ENCODE peak calls at places on chromosomes 5 and 9, in six cellular contexts. One of them, this sample, is unnamed.

GRCh38 chr9:133115604-133116345 is 5.3 kb downstream of the RALGDS start:
- DNase-seq in GM03348: no peak
- DNase-seq in HTR-8/SVneo: no peak
- DNase-seq in hippocampal formation: peak; percentile 26
- DNase-seq in GM04503: peak; percentile 50
- DNase-seq in body of pancreas: no peak
- DNase-seq in this sample: no peak

GRCh38 chr9:27701664-27702063 is 128.4 kb upstream of the C9orf72 start:
- DNase-seq in GM03348: no peak
- DNase-seq in HTR-8/SVneo: no peak
- DNase-seq in hippocampal formation: no peak
- DNase-seq in GM04503: no peak
- DNase-seq in body of pancreas: no peak
- DNase-seq in this sample: no peak

GRCh38 chr5:153974131-153974812 is 64.4 kb downstream of the FAM114A2 start:
- DNase-seq in GM03348: peak; percentile 74
- DNase-seq in HTR-8/SVneo: peak; percentile 64
- DNase-seq in hippocampal formation: peak; percentile 39
- DNase-seq in GM04503: no peak
- DNase-seq in body of pancreas: peak; percentile 26
- DNase-seq in this sample: peak; percentile 37

GRCh38 chr9:74804018-74804385 is 83.7 kb downstream of the TRPM6 start:
- DNase-seq in GM03348: no peak
- DNase-seq in HTR-8/SVneo: no peak
- DNase-seq in hippocampal formation: no peak
- DNase-seq in GM04503: no peak
- DNase-seq in body of pancreas: no peak
- DNase-seq in this sample: peak; percentile 54

GRCh38 chr5:26959290-26959689 is 79.1 kb downstream of the CDH9 start:
- DNase-seq in GM03348: no peak
- DNase-seq in HTR-8/SVneo: no peak
- DNase-seq in hippocampal formation: no peak
- DNase-seq in GM04503: no peak
- DNase-seq in body of pancreas: no peak
- DNase-seq in this sample: no peak

GRCh38 chr9:80797841-80798688 is 891.3 kb downstream of the TLE1 start:
- DNase-seq in GM03348: no peak
- DNase-seq in HTR-8/SVneo: no peak
- DNase-seq in hippocampal formation: peak; percentile 86
- DNase-seq in GM04503: no peak
- DNase-seq in body of pancreas: no peak
- DNase-seq in this sample: no peak

GRCh38 chr5:68028131-68028727 is 187.3 kb upstream of the PIK3R1 start:
- DNase-seq in GM03348: no peak
- DNase-seq in HTR-8/SVneo: no peak
- DNase-seq in hippocampal formation: no peak
- DNase-seq in GM04503: no peak
- DNase-seq in body of pancreas: no peak
- DNase-seq in this sample: no peak

GRCh38 chr5:5370375-5370774 is 52.1 kb upstream of the ICE1 start:
- DNase-seq in GM03348: no peak
- DNase-seq in HTR-8/SVneo: no peak
- DNase-seq in hippocampal formation: no peak
- DNase-seq in GM04503: no peak
- DNase-seq in body of pancreas: no peak
- DNase-seq in this sample: no peak

GRCh38 chr5:116507051-116507537 is 67.5 kb downstream of the SEMA6A start:
- DNase-seq in GM03348: peak; percentile 37
- DNase-seq in HTR-8/SVneo: no peak
- DNase-seq in hippocampal formation: no peak
- DNase-seq in GM04503: peak; percentile 39
- DNase-seq in body of pancreas: no peak
- DNase-seq in this sample: no peak

GRCh38 chr5:180070726-180071417 is 687 bp downstream of the RNF130 start:
- DNase-seq in GM03348: peak; percentile 67
- DNase-seq in HTR-8/SVneo: no peak
- DNase-seq in hippocampal formation: peak; percentile 54
- DNase-seq in GM04503: no peak
- DNase-seq in body of pancreas: peak; percentile 46
- DNase-seq in this sample: peak; percentile 52

GRCh38 chr5:33036128-33036527 is 325.0 kb downstream of the NPR3 start:
- DNase-seq in GM03348: no peak
- DNase-seq in HTR-8/SVneo: no peak
- DNase-seq in hippocampal formation: no peak
- DNase-seq in GM04503: no peak
- DNase-seq in body of pancreas: no peak
- DNase-seq in this sample: no peak

GRCh38 chr5:127088226-127088625 is 14.9 kb upstream of the C5orf63 start:
- DNase-seq in GM03348: peak; percentile 93
- DNase-seq in HTR-8/SVneo: peak; percentile 83
- DNase-seq in hippocampal formation: no peak
- DNase-seq in GM04503: peak; percentile 92
- DNase-seq in body of pancreas: no peak
- DNase-seq in this sample: no peak

GRCh38 chr9:120918931-120919638 is 7.5 kb downstream of the TRAF1 start:
- DNase-seq in GM03348: no peak
- DNase-seq in HTR-8/SVneo: no peak
- DNase-seq in hippocampal formation: no peak
- DNase-seq in GM04503: no peak
- DNase-seq in body of pancreas: no peak
- DNase-seq in this sample: no peak

GRCh38 chr5:159915913-159916840 is at the start of gene ADRA1B:
- DNase-seq in GM03348: peak; percentile 95
- DNase-seq in HTR-8/SVneo: peak; percentile 79
- DNase-seq in hippocampal formation: no peak
- DNase-seq in GM04503: no peak
- DNase-seq in body of pancreas: peak; percentile 60
- DNase-seq in this sample: no peak

GRCh38 chr5:139481122-139481533 is 1.4 kb downstream of the STING1 start:
- DNase-seq in GM03348: peak; percentile 68
- DNase-seq in HTR-8/SVneo: no peak
- DNase-seq in hippocampal formation: no peak
- DNase-seq in GM04503: no peak
- DNase-seq in body of pancreas: no peak
- DNase-seq in this sample: peak; percentile 33

GRCh38 chr5:1666812-1667588 is 132.6 kb downstream of the MRPL36 start:
- DNase-seq in GM03348: peak; percentile 48
- DNase-seq in HTR-8/SVneo: peak; percentile 62
- DNase-seq in hippocampal formation: peak; percentile 3
- DNase-seq in GM04503: no peak
- DNase-seq in body of pancreas: peak; percentile 72
- DNase-seq in this sample: no peak

GRCh38 chr5:5705010-5705409 is 282.5 kb downstream of the ICE1 start:
- DNase-seq in GM03348: no peak
- DNase-seq in HTR-8/SVneo: no peak
- DNase-seq in hippocampal formation: no peak
- DNase-seq in GM04503: no peak
- DNase-seq in body of pancreas: no peak
- DNase-seq in this sample: no peak

GRCh38 chr5:179275941-179276837 is 69.1 kb downstream of the ADAMTS2 start:
- DNase-seq in GM03348: peak; percentile 97
- DNase-seq in HTR-8/SVneo: peak; percentile 96
- DNase-seq in hippocampal formation: no peak
- DNase-seq in GM04503: peak; percentile 97
- DNase-seq in body of pancreas: peak; percentile 48
- DNase-seq in this sample: no peak

GRCh38 chr9:109013678-109014145 is 413 bp upstream of the CTNNAL1 start:
- DNase-seq in GM03348: peak; percentile 77
- DNase-seq in HTR-8/SVneo: no peak
- DNase-seq in hippocampal formation: no peak
- DNase-seq in GM04503: peak; percentile 39
- DNase-seq in body of pancreas: no peak
- DNase-seq in this sample: no peak

GRCh38 chr9:130448035-130448624 is 3.4 kb downstream of the ASS1 start:
- DNase-seq in GM03348: peak; percentile 62
- DNase-seq in HTR-8/SVneo: no peak
- DNase-seq in hippocampal formation: no peak
- DNase-seq in GM04503: no peak
- DNase-seq in body of pancreas: no peak
- DNase-seq in this sample: no peak

GRCh38 chr9:121222524-121223171 is 21.0 kb upstream of the RAB14 start:
- DNase-seq in GM03348: peak; percentile 55
- DNase-seq in HTR-8/SVneo: peak; percentile 20
- DNase-seq in hippocampal formation: peak; percentile 15
- DNase-seq in GM04503: no peak
- DNase-seq in body of pancreas: peak; percentile 35
- DNase-seq in this sample: peak; percentile 63

GRCh38 chr9:127032256-127032655 is 90.2 kb downstream of the ANGPTL2 start:
- DNase-seq in GM03348: no peak
- DNase-seq in HTR-8/SVneo: no peak
- DNase-seq in hippocampal formation: no peak
- DNase-seq in GM04503: no peak
- DNase-seq in body of pancreas: no peak
- DNase-seq in this sample: no peak

GRCh38 chr5:168047043-168047668 is 244.3 kb upstream of the WWC1 start:
- DNase-seq in GM03348: peak; percentile 26
- DNase-seq in HTR-8/SVneo: peak; percentile 71
- DNase-seq in hippocampal formation: no peak
- DNase-seq in GM04503: no peak
- DNase-seq in body of pancreas: peak; percentile 81
- DNase-seq in this sample: peak; percentile 54

GRCh38 chr5:103587185-103587748 is 24.7 kb upstream of the NUDT12 start:
- DNase-seq in GM03348: peak; percentile 41
- DNase-seq in HTR-8/SVneo: peak; percentile 8
- DNase-seq in hippocampal formation: peak; percentile 48
- DNase-seq in GM04503: peak; percentile 13
- DNase-seq in body of pancreas: no peak
- DNase-seq in this sample: peak; percentile 40

GRCh38 chr5:1011226-1011631 is 2.6 kb downstream of the NKD2 start:
- DNase-seq in GM03348: no peak
- DNase-seq in HTR-8/SVneo: peak; percentile 75
- DNase-seq in hippocampal formation: no peak
- DNase-seq in GM04503: no peak
- DNase-seq in body of pancreas: peak; percentile 83
- DNase-seq in this sample: peak; percentile 39